ENCODE peak calls at places on chromosomes 5 and 9, in eight cellular contexts. One of them, this sample, is unnamed.

GRCh38 chr5:74326571-74327338 is 313.8 kb downstream of the ENC1 start:
- DNase-seq in GM12891: peak
- DNase-seq in stomach: peak
- DNase-seq in lower leg skin: no peak
- DNase-seq in GM12892: peak
- DNase-seq in transverse colon: peak
- DNase-seq in NB4: peak
- DNase-seq in K562: no peak
- DNase-seq in this sample: peak

GRCh38 chr5:18745591-18745987 is 1111.3 kb downstream of the TAF11L14 start:
- DNase-seq in stomach: no peak
- DNase-seq in GM12891: no peak
- DNase-seq in NB4: peak
- DNase-seq in transverse colon: peak
- DNase-seq in lower leg skin: no peak
- DNase-seq in GM12892: no peak
- DNase-seq in K562: no peak
- DNase-seq in this sample: no peak

GRCh38 chr9:16555802-16556201 is 314.7 kb downstream of the BNC2 start:
- DNase-seq in GM12892: no peak
- DNase-seq in GM12891: no peak
- DNase-seq in NB4: no peak
- DNase-seq in K562: no peak
- DNase-seq in stomach: no peak
- DNase-seq in lower leg skin: no peak
- DNase-seq in transverse colon: peak
- DNase-seq in this sample: no peak

GRCh38 chr9:76654051-76654461 is 110.2 kb upstream of the PCA3 start:
- DNase-seq in stomach: no peak
- DNase-seq in GM12891: no peak
- DNase-seq in K562: no peak
- DNase-seq in transverse colon: no peak
- DNase-seq in GM12892: no peak
- DNase-seq in NB4: no peak
- DNase-seq in lower leg skin: no peak
- DNase-seq in this sample: no peak

GRCh38 chr5:38830521-38831051 is 15.2 kb upstream of the OSMR start:
- DNase-seq in GM12891: no peak
- DNase-seq in NB4: no peak
- DNase-seq in lower leg skin: no peak
- DNase-seq in transverse colon: no peak
- DNase-seq in GM12892: no peak
- DNase-seq in stomach: no peak
- DNase-seq in K562: no peak
- DNase-seq in this sample: no peak

GRCh38 chr5:14364096-14364495 is 217.5 kb upstream of the OTULINL start:
- DNase-seq in NB4: peak
- DNase-seq in lower leg skin: no peak
- DNase-seq in GM12892: no peak
- DNase-seq in GM12891: no peak
- DNase-seq in transverse colon: no peak
- DNase-seq in stomach: no peak
- DNase-seq in K562: no peak
- DNase-seq in this sample: no peak

GRCh38 chr5:10524376-10525123 is 39.3 kb upstream of the ANKRD33B start:
- DNase-seq in lower leg skin: peak
- DNase-seq in GM12892: no peak
- DNase-seq in K562: no peak
- DNase-seq in GM12891: no peak
- DNase-seq in NB4: no peak
- DNase-seq in transverse colon: no peak
- DNase-seq in stomach: no peak
- DNase-seq in this sample: no peak

GRCh38 chr5:142684508-142685031 is 1.3 kb downstream of the FGF1 start:
- DNase-seq in stomach: no peak
- DNase-seq in NB4: no peak
- DNase-seq in GM12891: no peak
- DNase-seq in transverse colon: no peak
- DNase-seq in lower leg skin: peak
- DNase-seq in K562: no peak
- DNase-seq in GM12892: no peak
- DNase-seq in this sample: no peak

GRCh38 chr5:147659166-147659929 is 123.2 kb downstream of the JAKMIP2 start:
- DNase-seq in NB4: no peak
- DNase-seq in GM12892: no peak
- DNase-seq in lower leg skin: no peak
- DNase-seq in K562: no peak
- DNase-seq in GM12891: no peak
- DNase-seq in transverse colon: peak
- DNase-seq in stomach: no peak
- DNase-seq in this sample: no peak

GRCh38 chr9:20754556-20754955 is 70.5 kb downstream of the FOCAD start:
- DNase-seq in transverse colon: no peak
- DNase-seq in K562: no peak
- DNase-seq in stomach: no peak
- DNase-seq in NB4: no peak
- DNase-seq in lower leg skin: no peak
- DNase-seq in GM12891: no peak
- DNase-seq in GM12892: no peak
- DNase-seq in this sample: no peak

GRCh38 chr5:157778121-157778805 is 34.8 kb downstream of the LSM11 start:
- DNase-seq in transverse colon: peak
- DNase-seq in K562: no peak
- DNase-seq in stomach: peak
- DNase-seq in GM12892: no peak
- DNase-seq in NB4: no peak
- DNase-seq in GM12891: no peak
- DNase-seq in lower leg skin: no peak
- DNase-seq in this sample: peak

GRCh38 chr5:65721775-65722574 is at the start of the genes NLN and SGTB:
- DNase-seq in NB4: peak
- DNase-seq in lower leg skin: peak
- DNase-seq in GM12892: peak
- DNase-seq in GM12891: peak
- DNase-seq in stomach: peak
- DNase-seq in K562: peak
- DNase-seq in transverse colon: peak
- DNase-seq in this sample: peak
- TF ChIP-seq POLR2A in NB4: peak
- TF ChIP-seq POLR2A in lower leg skin: no peak
- TF ChIP-seq POLR2A in GM12892: peak
- TF ChIP-seq POLR2A in GM12891: no peak
- TF ChIP-seq POLR2A in stomach: no peak
- TF ChIP-seq POLR2A in K562: peak
- TF ChIP-seq POLR2A in transverse colon: peak
- TF ChIP-seq POLR2A in this sample: no peak

DNA sequence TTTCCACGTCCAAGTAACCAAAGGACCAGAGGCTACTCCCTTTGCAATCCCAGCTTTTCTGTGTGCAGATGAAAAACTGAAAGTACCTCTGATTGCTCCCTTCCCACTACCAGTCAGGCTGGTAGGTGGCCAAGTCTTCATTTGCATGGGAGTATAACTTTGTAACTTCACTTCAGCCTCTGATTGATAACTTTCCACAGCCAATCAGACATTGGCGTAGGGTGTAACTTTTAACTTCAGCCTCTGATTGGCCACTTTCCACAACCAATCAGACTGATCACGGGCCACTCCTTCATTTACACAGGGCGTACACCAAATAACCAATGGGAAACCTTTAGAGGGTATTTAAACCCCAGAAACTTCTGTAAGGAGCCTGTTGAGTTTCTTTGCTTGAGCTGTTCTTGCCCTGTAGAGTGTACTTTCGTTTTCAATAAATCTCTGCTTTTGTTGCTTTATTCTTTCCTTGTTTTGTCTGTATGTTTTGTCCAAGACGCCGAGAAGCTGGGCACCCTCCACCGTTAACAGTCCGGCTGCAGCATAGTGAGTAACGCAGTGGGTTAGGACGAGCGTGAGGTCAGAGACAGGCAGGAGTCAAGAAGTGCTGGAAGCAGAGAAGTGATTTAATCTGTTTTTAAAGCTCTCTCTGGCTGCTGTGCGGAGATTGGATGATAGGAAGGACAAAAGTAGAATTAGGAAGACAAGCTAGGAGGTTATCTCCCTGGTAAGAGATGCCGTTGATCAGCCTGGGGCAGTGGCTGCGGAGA is 3.5 kb upstream of the EXOSC2 start:
- DNase-seq in lower leg skin: no peak
- DNase-seq in transverse colon: peak
- DNase-seq in GM12891: no peak
- DNase-seq in stomach: peak
- DNase-seq in K562: peak
- DNase-seq in NB4: peak
- DNase-seq in GM12892: no peak
- DNase-seq in this sample: peak
- TF ChIP-seq POLR2A in lower leg skin: no peak
- TF ChIP-seq POLR2A in transverse colon: peak
- TF ChIP-seq POLR2A in GM12891: no peak
- TF ChIP-seq POLR2A in stomach: peak
- TF ChIP-seq POLR2A in K562: peak
- TF ChIP-seq POLR2A in NB4: peak
- TF ChIP-seq POLR2A in GM12892: peak
- TF ChIP-seq POLR2A in this sample: no peak

GRCh38 chr5:138466900-138467710 is 1.8 kb downstream of the EGR1 start:
- DNase-seq in K562: no peak
- DNase-seq in lower leg skin: no peak
- DNase-seq in stomach: peak
- DNase-seq in GM12891: no peak
- DNase-seq in transverse colon: peak
- DNase-seq in NB4: no peak
- DNase-seq in GM12892: no peak
- DNase-seq in this sample: no peak
- TF ChIP-seq POLR2A in K562: peak
- TF ChIP-seq POLR2A in lower leg skin: no peak
- TF ChIP-seq POLR2A in stomach: peak
- TF ChIP-seq POLR2A in GM12891: no peak
- TF ChIP-seq POLR2A in transverse colon: peak
- TF ChIP-seq POLR2A in NB4: peak
- TF ChIP-seq POLR2A in GM12892: peak
- TF ChIP-seq POLR2A in this sample: no peak

GRCh38 chr5:76580983-76581382 is 42.2 kb downstream of the F2RL2 start:
- DNase-seq in stomach: no peak
- DNase-seq in GM12892: no peak
- DNase-seq in GM12891: no peak
- DNase-seq in lower leg skin: no peak
- DNase-seq in K562: no peak
- DNase-seq in NB4: no peak
- DNase-seq in transverse colon: no peak
- DNase-seq in this sample: no peak

GRCh38 chr5:76585783-76586217 is 37.4 kb downstream of the F2RL2 start:
- DNase-seq in transverse colon: no peak
- DNase-seq in GM12891: no peak
- DNase-seq in GM12892: no peak
- DNase-seq in K562: no peak
- DNase-seq in stomach: no peak
- DNase-seq in NB4: no peak
- DNase-seq in lower leg skin: no peak
- DNase-seq in this sample: no peak

GRCh38 chr5:76586531-76586930 is 36.7 kb downstream of the F2RL2 start:
- DNase-seq in K562: no peak
- DNase-seq in lower leg skin: no peak
- DNase-seq in NB4: no peak
- DNase-seq in transverse colon: no peak
- DNase-seq in stomach: no peak
- DNase-seq in GM12892: no peak
- DNase-seq in GM12891: no peak
- DNase-seq in this sample: no peak

GRCh38 chr5:76582252-76583162 is 40.7 kb downstream of the F2RL2 start:
- DNase-seq in K562: no peak
- DNase-seq in stomach: no peak
- DNase-seq in lower leg skin: no peak
- DNase-seq in GM12891: no peak
- DNase-seq in transverse colon: no peak
- DNase-seq in NB4: peak
- DNase-seq in GM12892: no peak
- DNase-seq in this sample: no peak

GRCh38 chr5:76583163-76584047 is 39.8 kb downstream of the F2RL2 start:
- DNase-seq in GM12892: no peak
- DNase-seq in stomach: no peak
- DNase-seq in GM12891: no peak
- DNase-seq in lower leg skin: no peak
- DNase-seq in K562: no peak
- DNase-seq in NB4: peak
- DNase-seq in transverse colon: no peak
- DNase-seq in this sample: peak
- TF ChIP-seq POLR2A in GM12892: no peak
- TF ChIP-seq POLR2A in stomach: no peak
- TF ChIP-seq POLR2A in GM12891: no peak
- TF ChIP-seq POLR2A in lower leg skin: no peak
- TF ChIP-seq POLR2A in K562: no peak
- TF ChIP-seq POLR2A in NB4: no peak
- TF ChIP-seq POLR2A in transverse colon: no peak
- TF ChIP-seq POLR2A in this sample: no peak

GRCh38 chr5:126482591-126482990 is 59.4 kb downstream of the GRAMD2B start:
- DNase-seq in GM12891: no peak
- DNase-seq in NB4: no peak
- DNase-seq in stomach: no peak
- DNase-seq in GM12892: no peak
- DNase-seq in lower leg skin: no peak
- DNase-seq in transverse colon: no peak
- DNase-seq in K562: no peak
- DNase-seq in this sample: no peak
- TF ChIP-seq POLR2A in GM12891: no peak
- TF ChIP-seq POLR2A in NB4: no peak
- TF ChIP-seq POLR2A in stomach: no peak
- TF ChIP-seq POLR2A in GM12892: no peak
- TF ChIP-seq POLR2A in lower leg skin: no peak
- TF ChIP-seq POLR2A in transverse colon: no peak
- TF ChIP-seq POLR2A in K562: no peak
- TF ChIP-seq POLR2A in this sample: no peak

GRCh38 chr5:154712518-154713437 is 42.4 kb upstream of the LARP1 start:
- DNase-seq in NB4: no peak
- DNase-seq in transverse colon: peak
- DNase-seq in K562: peak
- DNase-seq in lower leg skin: no peak
- DNase-seq in GM12891: no peak
- DNase-seq in GM12892: no peak
- DNase-seq in stomach: peak
- DNase-seq in this sample: peak
- TF ChIP-seq POLR2A in NB4: no peak
- TF ChIP-seq POLR2A in transverse colon: peak
- TF ChIP-seq POLR2A in K562: no peak
- TF ChIP-seq POLR2A in lower leg skin: no peak
- TF ChIP-seq POLR2A in GM12891: no peak
- TF ChIP-seq POLR2A in GM12892: no peak
- TF ChIP-seq POLR2A in stomach: peak
- TF ChIP-seq POLR2A in this sample: no peak

GRCh38 chr5:141475625-141476131 is at the start of gene PCDHGC3:
- DNase-seq in K562: no peak
- DNase-seq in NB4: peak
- DNase-seq in stomach: peak
- DNase-seq in GM12891: peak
- DNase-seq in GM12892: peak
- DNase-seq in lower leg skin: peak
- DNase-seq in transverse colon: peak
- DNase-seq in this sample: no peak
- TF ChIP-seq POLR2A in K562: no peak
- TF ChIP-seq POLR2A in NB4: no peak
- TF ChIP-seq POLR2A in stomach: no peak
- TF ChIP-seq POLR2A in GM12891: no peak
- TF ChIP-seq POLR2A in GM12892: peak
- TF ChIP-seq POLR2A in lower leg skin: no peak
- TF ChIP-seq POLR2A in transverse colon: peak
- TF ChIP-seq POLR2A in this sample: no peak

This sample was measured in HCT116.